ENCODE peak calls at places on chromosomes 7 and 10, in eight cellular contexts. One of them, this sample, is unnamed.

GRCh38 chr7:96093435-96093834 is 228.5 kb downstream of the SLC25A13 start:
- DNase-seq in GM23338: no peak
- DNase-seq in lower lobe of right lung: no peak
- DNase-seq in uterus: no peak
- DNase-seq in K562: no peak
- DNase-seq in fibroblast of lung: peak; percentile 73
- DNase-seq in heart right ventricle: no peak
- DNase-seq in A549: peak; percentile 18
- DNase-seq in this sample: no peak

GRCh38 chr7:17234398-17235021 is 63.9 kb upstream of the AHR start:
- DNase-seq in GM23338: peak; percentile 2
- DNase-seq in lower lobe of right lung: no peak
- DNase-seq in uterus: no peak
- DNase-seq in K562: peak; percentile 12
- DNase-seq in fibroblast of lung: peak; percentile 96
- DNase-seq in heart right ventricle: no peak
- DNase-seq in A549: peak; percentile 87
- DNase-seq in this sample: peak; percentile 1

GRCh38 chr10:69573056-69573806 is at the start of gene NEUROG3:
- DNase-seq in GM23338: peak; percentile 74
- DNase-seq in lower lobe of right lung: no peak
- DNase-seq in uterus: no peak
- DNase-seq in K562: no peak
- DNase-seq in fibroblast of lung: no peak
- DNase-seq in heart right ventricle: peak; percentile 36
- DNase-seq in A549: no peak
- DNase-seq in this sample: no peak

GRCh38 chr10:12455774-12456173 is 106.4 kb downstream of the CAMK1D start:
- DNase-seq in GM23338: no peak
- DNase-seq in lower lobe of right lung: no peak
- DNase-seq in uterus: no peak
- DNase-seq in K562: no peak
- DNase-seq in fibroblast of lung: peak; percentile 40
- DNase-seq in heart right ventricle: no peak
- DNase-seq in A549: peak; percentile 22
- DNase-seq in this sample: no peak

GRCh38 chr7:43764039-43764789 is 5.7 kb downstream of the BLVRA start:
- DNase-seq in GM23338: no peak
- DNase-seq in lower lobe of right lung: peak; percentile 86
- DNase-seq in uterus: peak; percentile 49
- DNase-seq in K562: peak; percentile 76
- DNase-seq in fibroblast of lung: no peak
- DNase-seq in heart right ventricle: no peak
- DNase-seq in A549: peak; percentile 42
- DNase-seq in this sample: no peak

GRCh38 chr10:86334515-86335085 is 32.0 kb downstream of the GRID1 start:
- DNase-seq in GM23338: peak; percentile 66
- DNase-seq in lower lobe of right lung: peak; percentile 46
- DNase-seq in uterus: no peak
- DNase-seq in K562: no peak
- DNase-seq in fibroblast of lung: no peak
- DNase-seq in heart right ventricle: no peak
- DNase-seq in A549: no peak
- DNase-seq in this sample: no peak

GRCh38 chr7:102097601-102098161 is 189.0 kb upstream of the SH2B2 start:
- DNase-seq in GM23338: no peak
- DNase-seq in lower lobe of right lung: no peak
- DNase-seq in uterus: no peak
- DNase-seq in K562: no peak
- DNase-seq in fibroblast of lung: no peak
- DNase-seq in heart right ventricle: no peak
- DNase-seq in A549: peak; percentile 65
- DNase-seq in this sample: no peak

GRCh38 chr7:157768198-157768597 is 431.4 kb downstream of the DNAJB6 start:
- DNase-seq in GM23338: no peak
- DNase-seq in lower lobe of right lung: peak; percentile 38
- DNase-seq in uterus: no peak
- DNase-seq in K562: no peak
- DNase-seq in fibroblast of lung: no peak
- DNase-seq in heart right ventricle: no peak
- DNase-seq in A549: no peak
- DNase-seq in this sample: no peak

GRCh38 chr7:116455009-116455408 is 44.5 kb upstream of the CAV2 start:
- DNase-seq in GM23338: no peak
- DNase-seq in lower lobe of right lung: no peak
- DNase-seq in uterus: no peak
- DNase-seq in K562: no peak
- DNase-seq in fibroblast of lung: peak; percentile 75
- DNase-seq in heart right ventricle: no peak
- DNase-seq in A549: no peak
- DNase-seq in this sample: no peak

GRCh38 chr10:88975377-88975720 is 15.2 kb upstream of the FAS start:
- DNase-seq in GM23338: no peak
- DNase-seq in lower lobe of right lung: no peak
- DNase-seq in uterus: no peak
- DNase-seq in K562: no peak
- DNase-seq in fibroblast of lung: no peak
- DNase-seq in heart right ventricle: no peak
- DNase-seq in A549: no peak
- DNase-seq in this sample: no peak

GRCh38 chr7:26534649-26535482 is 243.2 kb downstream of the SNX10 start:
- DNase-seq in GM23338: no peak
- DNase-seq in lower lobe of right lung: no peak
- DNase-seq in uterus: no peak
- DNase-seq in K562: no peak
- DNase-seq in fibroblast of lung: no peak
- DNase-seq in heart right ventricle: no peak
- DNase-seq in A549: no peak
- DNase-seq in this sample: no peak

GRCh38 chr7:134724606-134725005 is 54.8 kb upstream of the CALD1 start:
- DNase-seq in GM23338: peak; percentile 79
- DNase-seq in lower lobe of right lung: no peak
- DNase-seq in uterus: no peak
- DNase-seq in K562: peak; percentile 55
- DNase-seq in fibroblast of lung: peak; percentile 48
- DNase-seq in heart right ventricle: no peak
- DNase-seq in A549: peak; percentile 55
- DNase-seq in this sample: no peak

GRCh38 chr10:571643-572042 is 117.8 kb downstream of the DIP2C start:
- DNase-seq in GM23338: no peak
- DNase-seq in lower lobe of right lung: peak; percentile 32
- DNase-seq in uterus: no peak
- DNase-seq in K562: no peak
- DNase-seq in fibroblast of lung: peak; percentile 83
- DNase-seq in heart right ventricle: no peak
- DNase-seq in A549: no peak
- DNase-seq in this sample: no peak

GRCh38 chr10:74081192-74081803 is 69.3 kb downstream of the AP3M1 start:
- DNase-seq in GM23338: peak; percentile 75
- DNase-seq in lower lobe of right lung: no peak
- DNase-seq in uterus: peak; percentile 47
- DNase-seq in K562: peak; percentile 80
- DNase-seq in fibroblast of lung: peak; percentile 76
- DNase-seq in heart right ventricle: no peak
- DNase-seq in A549: peak; percentile 64
- DNase-seq in this sample: no peak

GRCh38 chr10:31294556-31294955 is 24.5 kb upstream of the ZEB1 start:
- DNase-seq in GM23338: no peak
- DNase-seq in lower lobe of right lung: no peak
- DNase-seq in uterus: no peak
- DNase-seq in K562: no peak
- DNase-seq in fibroblast of lung: no peak
- DNase-seq in heart right ventricle: no peak
- DNase-seq in A549: no peak
- DNase-seq in this sample: no peak

GRCh38 chr7:37265006-37265405 is 183.7 kb downstream of the ELMO1 start:
- DNase-seq in GM23338: no peak
- DNase-seq in lower lobe of right lung: no peak
- DNase-seq in uterus: no peak
- DNase-seq in K562: no peak
- DNase-seq in fibroblast of lung: no peak
- DNase-seq in heart right ventricle: no peak
- DNase-seq in A549: no peak
- DNase-seq in this sample: no peak

GRCh38 chr7:45662540-45663166 is 88.5 kb downstream of the ADCY1 start:
- DNase-seq in GM23338: no peak
- DNase-seq in lower lobe of right lung: no peak
- DNase-seq in uterus: no peak
- DNase-seq in K562: no peak
- DNase-seq in fibroblast of lung: no peak
- DNase-seq in heart right ventricle: no peak
- DNase-seq in A549: no peak
- DNase-seq in this sample: no peak

GRCh38 chr10:92240289-92241157 is 50.4 kb downstream of the CPEB3 start:
- DNase-seq in GM23338: peak; percentile 81
- DNase-seq in lower lobe of right lung: peak; percentile 51
- DNase-seq in uterus: peak; percentile 55
- DNase-seq in K562: peak; percentile 50
- DNase-seq in fibroblast of lung: peak; percentile 72
- DNase-seq in heart right ventricle: no peak
- DNase-seq in A549: peak; percentile 55
- DNase-seq in this sample: peak; percentile 80

GRCh38 chr7:87966271-87966670 is 32.2 kb downstream of the ADAM22 start:
- DNase-seq in GM23338: no peak
- DNase-seq in lower lobe of right lung: no peak
- DNase-seq in uterus: no peak
- DNase-seq in K562: no peak
- DNase-seq in fibroblast of lung: no peak
- DNase-seq in heart right ventricle: no peak
- DNase-seq in A549: no peak
- DNase-seq in this sample: no peak

GRCh38 chr10:21402606-21403083 is 122.8 kb downstream of the SKIDA1 start:
- DNase-seq in GM23338: no peak
- DNase-seq in lower lobe of right lung: no peak
- DNase-seq in uterus: no peak
- DNase-seq in K562: no peak
- DNase-seq in fibroblast of lung: peak; percentile 48
- DNase-seq in heart right ventricle: peak; percentile 13
- DNase-seq in A549: no peak
- DNase-seq in this sample: no peak

GRCh38 chr7:143487566-143487965 is 9.9 kb downstream of the TAS2R41 start:
- DNase-seq in GM23338: no peak
- DNase-seq in lower lobe of right lung: peak; percentile 55
- DNase-seq in uterus: peak; percentile 24
- DNase-seq in K562: no peak
- DNase-seq in fibroblast of lung: peak; percentile 78
- DNase-seq in heart right ventricle: peak; percentile 35
- DNase-seq in A549: no peak
- DNase-seq in this sample: no peak
- H3K27ac ChIP-seq in GM23338: no peak overlapping the region
- H3K27ac ChIP-seq in lower lobe of right lung: peak overlapping the region; percentile 61
- H3K27ac ChIP-seq in uterus: no peak overlapping the region
- H3K27ac ChIP-seq in K562: no peak overlapping the region
- H3K27ac ChIP-seq in fibroblast of lung: no peak overlapping the region
- H3K27ac ChIP-seq in heart right ventricle: peak overlapping the region; percentile 22
- H3K27ac ChIP-seq in A549: no peak overlapping the region
- H3K27ac ChIP-seq in this sample: no peak overlapping the region

GRCh38 chr7:20211376-20211775 is 5.8 kb downstream of the MACC1 start:
- DNase-seq in GM23338: no peak
- DNase-seq in lower lobe of right lung: no peak
- DNase-seq in uterus: no peak
- DNase-seq in K562: no peak
- DNase-seq in fibroblast of lung: no peak
- DNase-seq in heart right ventricle: no peak
- DNase-seq in A549: no peak
- DNase-seq in this sample: no peak
- H3K27ac ChIP-seq in GM23338: no peak overlapping the region
- H3K27ac ChIP-seq in lower lobe of right lung: no peak overlapping the region
- H3K27ac ChIP-seq in uterus: no peak overlapping the region
- H3K27ac ChIP-seq in K562: peak overlapping the region; percentile 58
- H3K27ac ChIP-seq in fibroblast of lung: no peak overlapping the region
- H3K27ac ChIP-seq in heart right ventricle: no peak overlapping the region
- H3K27ac ChIP-seq in A549: no peak overlapping the region
- H3K27ac ChIP-seq in this sample: no peak overlapping the region

GRCh38 chr10:128643658-128644057 is 517.4 kb upstream of the MKI67 start:
- DNase-seq in GM23338: no peak
- DNase-seq in lower lobe of right lung: no peak
- DNase-seq in uterus: no peak
- DNase-seq in K562: no peak
- DNase-seq in fibroblast of lung: no peak
- DNase-seq in heart right ventricle: no peak
- DNase-seq in A549: no peak
- DNase-seq in this sample: no peak
- H3K27ac ChIP-seq in GM23338: no peak overlapping the region
- H3K27ac ChIP-seq in lower lobe of right lung: no peak overlapping the region
- H3K27ac ChIP-seq in uterus: no peak overlapping the region
- H3K27ac ChIP-seq in K562: no peak overlapping the region
- H3K27ac ChIP-seq in fibroblast of lung: no peak overlapping the region
- H3K27ac ChIP-seq in heart right ventricle: no peak overlapping the region
- H3K27ac ChIP-seq in A549: no peak overlapping the region
- H3K27ac ChIP-seq in this sample: no peak overlapping the region

GRCh38 chr10:44947356-44948152 is 12.0 kb upstream of the RASSF4 start:
- DNase-seq in GM23338: no peak
- DNase-seq in lower lobe of right lung: no peak
- DNase-seq in uterus: no peak
- DNase-seq in K562: no peak
- DNase-seq in fibroblast of lung: no peak
- DNase-seq in heart right ventricle: no peak
- DNase-seq in A549: no peak
- DNase-seq in this sample: no peak

GRCh38 chr10:44949127-44949802 is 10.3 kb upstream of the RASSF4 start:
- DNase-seq in GM23338: peak; percentile 32
- DNase-seq in lower lobe of right lung: no peak
- DNase-seq in uterus: no peak
- DNase-seq in K562: no peak
- DNase-seq in fibroblast of lung: no peak
- DNase-seq in heart right ventricle: no peak
- DNase-seq in A549: no peak
- DNase-seq in this sample: no peak

GRCh38 chr10:44944354-44944753 is 15.2 kb upstream of the RASSF4 start:
- DNase-seq in GM23338: no peak
- DNase-seq in lower lobe of right lung: no peak
- DNase-seq in uterus: no peak
- DNase-seq in K562: no peak
- DNase-seq in fibroblast of lung: no peak
- DNase-seq in heart right ventricle: no peak
- DNase-seq in A549: no peak
- DNase-seq in this sample: no peak

GRCh38 chr10:44948713-44949112 is 10.9 kb upstream of the RASSF4 start:
- DNase-seq in GM23338: no peak
- DNase-seq in lower lobe of right lung: no peak
- DNase-seq in uterus: no peak
- DNase-seq in K562: no peak
- DNase-seq in fibroblast of lung: no peak
- DNase-seq in heart right ventricle: no peak
- DNase-seq in A549: no peak
- DNase-seq in this sample: no peak

GRCh38 chr10:44946201-44946600 is 13.4 kb upstream of the RASSF4 start:
- DNase-seq in GM23338: no peak
- DNase-seq in lower lobe of right lung: no peak
- DNase-seq in uterus: no peak
- DNase-seq in K562: no peak
- DNase-seq in fibroblast of lung: no peak
- DNase-seq in heart right ventricle: no peak
- DNase-seq in A549: no peak
- DNase-seq in this sample: no peak
- H3K27ac ChIP-seq in GM23338: no peak overlapping the region
- H3K27ac ChIP-seq in lower lobe of right lung: no peak overlapping the region
- H3K27ac ChIP-seq in uterus: no peak overlapping the region
- H3K27ac ChIP-seq in K562: no peak overlapping the region
- H3K27ac ChIP-seq in fibroblast of lung: no peak overlapping the region
- H3K27ac ChIP-seq in heart right ventricle: peak overlapping the region; percentile 34
- H3K27ac ChIP-seq in A549: no peak overlapping the region
- H3K27ac ChIP-seq in this sample: no peak overlapping the region

This sample was measured in caudate nucleus.